ENCODE peak calls at places on chromosomes 7 and 10, in seven cellular contexts. O is IMR-90; K is hepatocyte; X is brain microvascular endothelial cell; E is CD4-positive, alpha-beta memory T cell; G is iPS DF 6.9; N is left ventricle myocardium inferior. R is an unnamed sample.

GRCh38 chr10:14653271-14654161 is 121.2 kb downstream of the FAM107B start:
- DNase-seq in O (peak), K (peak), X (peak), E (peak), G (no peak), N (no peak), R (no peak)

GRCh38 chr7:38731195-38731594 is 100.0 kb upstream of the AMPH start:
- DNase-seq in O (peak), K (no peak), X (peak), E (no peak), G (no peak), N (no peak), R (no peak)

GRCh38 chr10:63384675-63385074 is 81.1 kb downstream of the JMJD1C start:
- DNase-seq in O (no peak), K (no peak), X (no peak), E (no peak), G (no peak), N (no peak), R (no peak)

GRCh38 chr7:128115821-128116723 is 84.8 kb upstream of the LRRC4 start:
- DNase-seq in O (no peak), K (no peak), X (no peak), E (no peak), G (no peak), N (no peak), R (no peak)

GRCh38 chr10:5575482-5576153 is 50.9 kb downstream of the CALML3 start:
- DNase-seq in O (peak), K (peak), X (no peak), E (no peak), G (no peak), N (no peak), R (no peak)

GRCh38 chr10:47456096-47456485 is 27.8 kb downstream of the ANXA8 start:
- DNase-seq in O (no peak), K (no peak), X (no peak), E (no peak), G (no peak), N (no peak), R (no peak)

GRCh38 chr7:4683043-4683883 is 1.2 kb downstream of the FOXK1 start:
- DNase-seq in O (no peak), K (no peak), X (no peak), E (peak), G (no peak), N (peak), R (no peak)

GRCh38 chr7:12985752-12986151 is 298.3 kb downstream of the ARL4A start:
- DNase-seq in O (no peak), K (no peak), X (no peak), E (no peak), G (no peak), N (no peak), R (no peak)

GRCh38 chr10:91683976-91684375 is 51.1 kb upstream of the PPP1R3C start:
- DNase-seq in O (peak), K (no peak), X (peak), E (no peak), G (no peak), N (no peak), R (no peak)

GRCh38 chr10:14665304-14665703 is 109.4 kb downstream of the FAM107B start:
- DNase-seq in O (no peak), K (peak), X (no peak), E (no peak), G (no peak), N (no peak), R (no peak)

GRCh38 chr7:84490661-84491060 is 296.1 kb upstream of the SEMA3A start:
- DNase-seq in O (no peak), K (peak), X (peak), E (no peak), G (no peak), N (no peak), R (no peak)

GRCh38 chr7:22853674-22854157 is 31.1 kb upstream of the TOMM7 start:
- DNase-seq in O (no peak), K (no peak), X (no peak), E (peak), G (no peak), N (no peak), R (peak)

GRCh38 chr7:32163141-32163806 is 93.1 kb upstream of the PDE1C start:
- DNase-seq in O (peak), K (no peak), X (peak), E (no peak), G (no peak), N (peak), R (no peak)

GRCh38 chr10:5291501-5292195 is 73.1 kb upstream of the UCN3 start:
- DNase-seq in O (peak), K (peak), X (peak), E (peak), G (no peak), N (peak), R (peak)

GRCh38 chr10:60978287-60979115 is 34.5 kb upstream of the RHOBTB1 start:
- DNase-seq in O (peak), K (peak), X (peak), E (no peak), G (no peak), N (no peak), R (no peak)

GRCh38 chr7:23279819-23280525 is 19.2 kb upstream of the MALSU1 start:
- DNase-seq in O (no peak), K (no peak), X (no peak), E (no peak), G (no peak), N (no peak), R (no peak)

GRCh38 chr7:142172932-142173331 is 61.4 kb downstream of the MGAM2 start:
- DNase-seq in O (no peak), K (no peak), X (no peak), E (no peak), G (no peak), N (no peak), R (no peak)

GRCh38 chr7:296546-296945 is 6.6 kb downstream of the FOXL3 start:
- DNase-seq in O (no peak), K (no peak), X (no peak), E (no peak), G (no peak), N (no peak), R (no peak)

GRCh38 chr7:150388709-150389531 is 9.8 kb downstream of the ZNF775 start:
- DNase-seq in O (peak), K (peak), X (no peak), E (no peak), G (no peak), N (peak), R (no peak)

GRCh38 chr10:60731134-60731883 is 47.0 kb upstream of the CDK1 start:
- DNase-seq in O (no peak), K (no peak), X (no peak), E (peak), G (no peak), N (no peak), R (no peak)

GRCh38 chr10:6274040-6274439 is 71.3 kb downstream of the PFKFB3 start:
- DNase-seq in O (peak), K (no peak), X (no peak), E (no peak), G (no peak), N (no peak), R (no peak)

GRCh38 chr7:107233174-107233573 is 64.4 kb downstream of the HBP1 start:
- DNase-seq in O (no peak), K (no peak), X (no peak), E (no peak), G (no peak), N (no peak), R (no peak)

GRCh38 chr10:49056356-49056755 is 59.0 kb downstream of the VSTM4 start:
- DNase-seq in O (peak), K (no peak), X (no peak), E (no peak), G (no peak), N (no peak), R (no peak)

DNA sequence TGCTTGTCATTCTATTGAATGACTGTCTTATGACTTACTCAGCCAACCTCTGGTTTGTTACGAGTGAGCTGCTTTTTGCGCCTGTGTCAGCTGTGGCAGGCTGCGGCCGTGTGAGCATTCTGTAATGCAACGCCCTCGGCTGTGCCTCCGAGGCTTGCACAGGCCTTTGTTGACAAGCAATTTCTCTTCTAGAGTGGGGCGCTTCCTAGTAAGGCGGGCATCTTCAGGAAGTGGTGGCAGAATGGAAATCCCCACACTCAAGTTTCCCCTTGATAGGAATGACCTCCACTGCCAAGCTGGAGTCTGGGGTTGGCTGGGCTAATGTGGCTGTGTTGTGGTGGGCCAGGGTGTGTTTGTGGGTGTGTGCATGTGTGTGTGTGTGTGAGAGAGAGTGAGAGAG is 20.2 kb upstream of the TMEM178B start:
- DNase-seq in O (no peak), K (no peak), X (no peak), E (peak), G (no peak), N (no peak), R (no peak)
- H3K4me3 ChIP-seq in O (no peak), K (no peak), X (no peak), E (no peak), G (no peak), N (no peak), R (no peak)

DNA sequence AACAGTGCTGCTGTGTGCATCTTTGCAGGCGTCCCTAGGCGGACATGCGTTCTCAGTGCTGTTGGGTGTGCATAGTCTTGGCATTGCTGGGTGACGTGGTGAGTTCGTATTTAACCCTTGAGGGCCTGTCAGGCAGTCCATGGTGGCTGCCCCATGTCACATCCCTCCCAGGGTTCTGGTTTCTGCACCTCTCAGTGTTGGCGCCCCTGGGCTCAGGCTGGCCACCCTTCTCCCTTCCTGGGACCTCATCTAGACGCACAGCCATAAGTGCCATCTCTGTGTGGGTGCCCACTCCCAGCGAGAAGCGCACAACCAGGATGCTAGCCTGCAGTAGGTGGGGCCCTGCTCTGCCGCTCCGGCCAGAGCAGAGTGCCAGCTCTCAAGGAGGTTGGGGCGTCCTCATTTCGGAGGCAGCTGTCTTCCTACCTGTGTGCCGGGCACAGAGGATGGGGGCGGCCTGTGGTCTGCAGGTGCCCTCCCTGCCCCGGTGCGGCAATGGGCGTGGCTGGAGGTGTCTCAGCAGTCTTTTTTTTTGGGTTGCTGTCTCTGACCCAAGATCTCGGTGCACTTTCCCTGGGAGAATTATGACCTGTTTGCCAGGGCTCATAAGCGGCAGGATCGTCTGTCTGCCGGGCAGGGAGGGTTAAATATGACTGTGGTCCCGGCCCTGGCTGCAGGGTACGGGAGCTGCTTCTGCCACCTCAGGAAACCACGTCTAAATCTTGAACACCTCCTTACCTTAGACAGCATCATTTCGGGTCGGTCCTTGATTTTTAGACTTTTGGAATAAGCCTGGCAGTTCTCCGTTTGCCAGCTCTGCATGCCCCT is 6.5 kb downstream of the INPP5A start:
- DNase-seq in O (no peak), K (no peak), X (no peak), E (no peak), G (no peak), N (peak), R (peak)
- H3K4me3 ChIP-seq in O (no peak), K (no peak), X (no peak), E (peak), G (no peak), N (no peak), R (peak)

DNA sequence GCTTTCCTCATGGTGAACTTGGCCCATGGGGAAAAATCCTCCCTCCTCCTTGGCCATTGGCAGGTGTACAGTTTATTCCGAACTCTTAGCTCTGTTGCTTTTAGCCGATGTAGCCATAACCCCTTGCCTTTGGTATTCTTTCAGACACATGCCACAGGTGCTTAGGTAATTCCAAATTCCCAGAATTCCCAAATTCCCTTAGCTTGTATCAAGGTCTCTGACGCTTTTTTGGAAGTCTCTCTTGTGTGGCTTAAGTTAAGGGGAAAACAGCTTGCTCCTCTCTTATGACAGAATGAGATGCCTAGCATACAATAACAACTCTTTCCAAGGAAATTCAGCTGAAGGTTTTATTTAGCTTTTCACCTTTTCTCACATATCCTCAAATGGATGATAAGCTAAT is 68.0 kb downstream of the SUGCT start:
- DNase-seq in O (no peak), K (no peak), X (no peak), E (no peak), G (no peak), N (no peak), R (no peak)
- H3K4me3 ChIP-seq in O (no peak), K (no peak), X (no peak), E (no peak), G (no peak), N (no peak), R (no peak)

DNA sequence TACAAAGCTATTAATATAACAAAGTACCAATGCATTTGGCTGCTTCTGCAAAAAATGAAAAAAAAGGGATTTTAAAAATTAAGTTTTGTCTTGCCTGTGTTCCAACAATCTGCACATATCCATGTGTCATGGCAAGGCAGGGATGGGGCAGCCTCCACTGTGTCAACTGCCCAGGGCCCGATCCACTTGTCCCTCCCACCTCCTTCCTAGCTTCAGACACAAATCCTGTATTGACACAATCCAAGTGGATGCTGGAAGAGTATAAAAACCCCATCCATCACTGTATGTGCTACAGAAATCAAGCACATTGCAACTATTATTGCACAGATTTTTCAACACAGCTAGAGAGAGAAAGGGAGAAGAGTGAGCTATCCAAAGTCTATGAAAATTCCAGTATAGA is 106.5 kb downstream of the ELMO1 start:
- DNase-seq in O (no peak), K (no peak), X (no peak), E (no peak), G (no peak), N (no peak), R (no peak)
- H3K4me3 ChIP-seq in O (no peak), K (no peak), X (no peak), E (peak), G (no peak), N (peak), R (peak)

DNA sequence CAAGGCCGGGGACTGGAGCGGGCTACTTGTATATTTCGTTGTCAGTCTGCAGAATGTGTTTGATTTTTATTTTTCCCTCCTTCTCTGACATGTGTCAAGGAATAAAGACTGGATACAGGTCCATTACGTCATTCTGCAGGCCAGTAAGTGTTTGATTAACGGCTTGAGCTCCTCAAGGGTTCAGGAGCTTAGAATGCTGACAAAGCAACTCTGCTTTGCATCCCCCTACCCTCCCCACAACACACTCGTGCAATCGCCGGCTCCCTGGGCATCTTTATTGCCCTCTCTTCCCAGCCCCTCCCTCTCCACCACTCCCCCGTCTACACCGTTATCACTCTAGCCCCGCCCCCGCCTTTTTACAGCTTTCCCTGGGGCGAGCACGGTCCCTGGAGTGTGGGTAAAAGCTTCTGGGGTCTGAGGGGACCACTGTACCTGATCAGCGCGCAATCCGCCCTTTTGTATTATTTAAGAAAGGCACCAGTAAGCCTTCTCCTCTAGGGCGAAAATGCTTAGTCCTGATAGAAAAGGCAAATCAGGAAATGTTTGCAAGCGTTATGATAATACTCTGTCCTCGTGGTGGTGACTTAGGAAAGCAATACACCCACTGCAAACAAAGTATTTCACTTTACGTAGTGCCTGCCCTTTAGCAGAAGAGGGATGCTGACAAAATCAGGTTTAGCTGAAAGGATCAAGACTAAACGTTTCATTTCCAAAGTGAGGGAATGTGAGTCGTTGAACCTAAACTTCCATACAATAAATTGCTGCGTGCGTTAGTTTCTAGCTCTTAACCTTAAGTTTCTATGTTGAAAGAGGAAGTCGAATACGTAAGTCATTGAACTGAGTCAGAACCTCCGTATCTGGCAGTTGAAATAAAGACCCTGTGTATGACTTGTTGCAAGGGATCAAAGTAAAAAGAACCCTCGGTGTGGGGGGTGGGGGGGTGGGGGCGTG is 1.4 kb upstream of the CREB5 start:
- DNase-seq in O (peak), K (peak), X (peak), E (no peak), G (no peak), N (peak), R (peak)
- H3K4me3 ChIP-seq in O (peak), K (peak), X (peak), E (no peak), G (peak), N (peak), R (peak)

DNA sequence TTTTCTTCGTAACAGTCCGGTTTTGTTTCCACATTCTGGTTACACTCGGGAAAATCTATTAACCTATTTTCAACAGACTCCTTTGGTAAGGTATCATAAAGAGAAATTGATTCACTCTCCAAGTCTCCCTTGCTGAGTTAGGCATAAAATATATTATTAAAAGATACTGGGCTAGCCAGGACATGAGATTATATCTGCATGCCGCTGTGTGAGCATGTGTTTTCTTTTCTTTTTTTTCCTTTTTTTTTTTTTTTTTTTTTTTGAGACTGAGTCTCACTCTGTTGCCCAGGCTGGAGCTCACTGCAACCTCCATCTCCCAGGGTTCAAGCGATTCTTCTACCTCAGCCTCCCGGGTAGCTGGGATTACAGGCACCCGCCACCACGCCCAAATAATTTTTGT is 23.0 kb upstream of the SFMBT2 start:
- DNase-seq in O (no peak), K (no peak), X (no peak), E (no peak), G (no peak), N (no peak), R (no peak)
- H3K4me3 ChIP-seq in O (no peak), K (no peak), X (no peak), E (no peak), G (no peak), N (no peak), R (no peak)

DNA sequence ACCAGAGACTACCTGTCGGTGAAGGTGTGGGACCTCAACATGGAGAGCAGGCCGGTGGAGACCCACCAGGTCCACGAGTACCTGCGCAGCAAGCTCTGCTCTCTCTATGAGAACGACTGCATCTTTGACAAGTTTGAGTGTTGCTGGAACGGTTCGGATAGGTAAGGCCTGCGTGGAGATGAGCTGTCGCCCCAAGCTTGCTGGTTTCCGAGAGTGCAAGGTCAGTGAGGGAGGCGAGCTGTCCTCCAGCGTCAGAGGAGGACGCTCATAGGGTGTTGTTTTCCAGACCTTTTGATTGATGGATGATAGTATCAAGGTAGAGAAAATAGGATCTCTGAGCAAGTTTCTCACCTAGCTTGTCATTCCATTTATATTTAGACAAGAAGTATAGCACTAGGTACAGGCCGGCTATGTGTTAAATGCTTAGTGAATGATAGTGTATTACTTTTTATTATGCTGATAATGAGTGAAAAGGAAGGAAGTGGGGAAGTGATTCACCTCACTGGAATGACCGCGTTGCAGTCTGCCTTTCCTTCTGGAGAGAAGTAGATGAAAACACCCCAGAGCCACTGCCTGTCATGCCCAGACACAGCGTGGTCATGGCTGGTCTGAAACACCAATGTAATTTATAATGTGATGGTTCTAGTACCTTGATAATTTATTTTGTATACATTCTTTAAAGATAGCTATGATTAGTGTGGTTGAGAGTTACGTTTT is 33.9 kb downstream of the BNIP3 start:
- DNase-seq in O (peak), K (no peak), X (peak), E (no peak), G (no peak), N (no peak), R (no peak)
- H3K4me3 ChIP-seq in O (no peak), K (no peak), X (no peak), E (no peak), G (no peak), N (no peak), R (no peak)

GRCh38 chr10:133325761-133326463 is 10.8 kb downstream of the CALY start:
- DNase-seq in O (no peak), K (no peak), X (no peak), E (no peak), G (no peak), N (no peak), R (no peak)

GRCh38 chr10:133324198-133324792 is 12.4 kb downstream of the CALY start:
- DNase-seq in O (peak), K (peak), X (peak), E (peak), G (no peak), N (peak), R (peak)

GRCh38 chr10:133325392-133325760 is 11.3 kb downstream of the CALY start:
- DNase-seq in O (no peak), K (peak), X (no peak), E (peak), G (no peak), N (no peak), R (no peak)

GRCh38 chr10:133326745-133327650 is 9.7 kb downstream of the CALY start:
- DNase-seq in O (peak), K (no peak), X (no peak), E (no peak), G (no peak), N (no peak), R (no peak)

GRCh38 chr10:133324857-133325260 is 11.8 kb downstream of the CALY start:
- DNase-seq in O (no peak), K (no peak), X (no peak), E (peak), G (no peak), N (no peak), R (no peak)
- H3K4me3 ChIP-seq in O (no peak), K (no peak), X (no peak), E (peak), G (no peak), N (peak), R (no peak)

R was measured in CD4-positive, CD25-positive, alpha-beta regulatory T cell.